ENCODE peak calls at places on chromosomes 11 and 22, in seven cellular contexts. L is endothelial cell of umbilical vein, A is breast epithelium, X is spleen, C is right lobe of liver, E is transverse colon, J is IMR-90. O is an unnamed sample.
A peak's percentile ranks its signal among the peaks of the same experiment; 100 is the strongest.

GRCh38 chr11:98099371-98099770 is 921.4 kb upstream of the CNTN5 start:
- DNase-seq in L (no peak), A (no peak), X (no peak), C (no peak), E (no peak), J (no peak), O (no peak)

GRCh38 chr11:6385046-6385777 is 5.1 kb upstream of the SMPD1 start:
- DNase-seq in L (no peak), A (no peak), X (no peak), C (no peak), E (no peak), J (no peak), O (no peak)

GRCh38 chr11:41306435-41306834 is 153.0 kb downstream of the LRRC4C start:
- DNase-seq in L (no peak), A (no peak), X (no peak), C (no peak), E (no peak), J (no peak), O (no peak)

GRCh38 chr22:40196628-40197027 is 18.9 kb downstream of the TNRC6B start:
- DNase-seq in L (peak; percentile 85), A (no peak), X (no peak), C (no peak), E (no peak), J (peak; percentile 97), O (peak; percentile 55)

GRCh38 chr11:620201-620600 is 4.5 kb upstream of the IRF7 start:
- DNase-seq in L (no peak), A (no peak), X (peak; percentile 54), C (no peak), E (no peak), J (no peak), O (no peak)

GRCh38 chr11:117345039-117345438 is 17.4 kb downstream of the CEP164 start:
- DNase-seq in L (no peak), A (no peak), X (no peak), C (no peak), E (no peak), J (peak; percentile 54), O (no peak)

GRCh38 chr22:46681010-46681409 is 57.0 kb downstream of the CERK start:
- DNase-seq in L (no peak), A (no peak), X (no peak), C (no peak), E (no peak), J (no peak), O (peak; percentile 54)

GRCh38 chr11:15613799-15614198 is 499.1 kb downstream of the INSC start:
- DNase-seq in L (no peak), A (no peak), X (no peak), C (no peak), E (no peak), J (no peak), O (no peak)

GRCh38 chr11:36000616-36001190 is 56.8 kb downstream of the LDLRAD3 start:
- DNase-seq in L (no peak), A (no peak), X (no peak), C (no peak), E (no peak), J (no peak), O (no peak)

GRCh38 chr11:78428273-78428651 is 10.6 kb upstream of the GAB2 start:
- DNase-seq in L (peak; percentile 84), A (no peak), X (no peak), C (no peak), E (no peak), J (no peak), O (no peak)

GRCh38 chr11:72369786-72370185 is 64.5 kb downstream of the CLPB start:
- DNase-seq in L (peak; percentile 7), A (no peak), X (no peak), C (no peak), E (no peak), J (no peak), O (no peak)

GRCh38 chr11:92827132-92827531 is 142.3 kb upstream of the MTNR1B start:
- DNase-seq in L (no peak), A (no peak), X (no peak), C (no peak), E (no peak), J (no peak), O (no peak)

GRCh38 chr11:73734996-73735395 is 25.9 kb downstream of the RAB6A start:
- DNase-seq in L (no peak), A (no peak), X (no peak), C (no peak), E (no peak), J (peak; percentile 34), O (no peak)
- TF ChIP-seq POLR2A in L (no peak), A (no peak), X (no peak), C (no peak), E (no peak), J (no peak), O (no peak)

GRCh38 chr11:65501005-65501529 is 2.2 kb downstream of the MALAT1 start:
- DNase-seq in L (no peak), A (no peak), X (no peak), C (no peak), E (no peak), J (peak; percentile 42), O (no peak)
- TF ChIP-seq POLR2A in L (no peak), A (no peak), X (peak; percentile 4), C (no peak), E (no peak), J (no peak), O (no peak)

GRCh38 chr11:62856333-62856910 is 17.0 kb upstream of the WDR74 start:
- DNase-seq in L (no peak), A (no peak), X (peak; percentile 47), C (no peak), E (no peak), J (no peak), O (no peak)
- TF ChIP-seq POLR2A in L (no peak), A (no peak), X (no peak), C (no peak), E (no peak), J (no peak), O (no peak)

GRCh38 chr22:49022816-49023160 is 804.9 kb downstream of the BRD1 start:
- DNase-seq in L (no peak), A (no peak), X (peak; percentile 48), C (peak; percentile 38), E (no peak), J (no peak), O (no peak)

GRCh38 chr22:49021926-49022815 is 805.5 kb downstream of the BRD1 start:
- DNase-seq in L (no peak), A (peak; percentile 44), X (peak; percentile 43), C (peak; percentile 36), E (no peak), J (no peak), O (no peak)

GRCh38 chr22:49020314-49020713 is 807.4 kb downstream of the BRD1 start:
- DNase-seq in L (no peak), A (no peak), X (peak; percentile 32), C (no peak), E (no peak), J (no peak), O (no peak)

GRCh38 chr22:49019737-49020136 is 807.9 kb downstream of the BRD1 start:
- DNase-seq in L (no peak), A (no peak), X (peak; percentile 34), C (peak; percentile 15), E (no peak), J (no peak), O (no peak)

DNA sequence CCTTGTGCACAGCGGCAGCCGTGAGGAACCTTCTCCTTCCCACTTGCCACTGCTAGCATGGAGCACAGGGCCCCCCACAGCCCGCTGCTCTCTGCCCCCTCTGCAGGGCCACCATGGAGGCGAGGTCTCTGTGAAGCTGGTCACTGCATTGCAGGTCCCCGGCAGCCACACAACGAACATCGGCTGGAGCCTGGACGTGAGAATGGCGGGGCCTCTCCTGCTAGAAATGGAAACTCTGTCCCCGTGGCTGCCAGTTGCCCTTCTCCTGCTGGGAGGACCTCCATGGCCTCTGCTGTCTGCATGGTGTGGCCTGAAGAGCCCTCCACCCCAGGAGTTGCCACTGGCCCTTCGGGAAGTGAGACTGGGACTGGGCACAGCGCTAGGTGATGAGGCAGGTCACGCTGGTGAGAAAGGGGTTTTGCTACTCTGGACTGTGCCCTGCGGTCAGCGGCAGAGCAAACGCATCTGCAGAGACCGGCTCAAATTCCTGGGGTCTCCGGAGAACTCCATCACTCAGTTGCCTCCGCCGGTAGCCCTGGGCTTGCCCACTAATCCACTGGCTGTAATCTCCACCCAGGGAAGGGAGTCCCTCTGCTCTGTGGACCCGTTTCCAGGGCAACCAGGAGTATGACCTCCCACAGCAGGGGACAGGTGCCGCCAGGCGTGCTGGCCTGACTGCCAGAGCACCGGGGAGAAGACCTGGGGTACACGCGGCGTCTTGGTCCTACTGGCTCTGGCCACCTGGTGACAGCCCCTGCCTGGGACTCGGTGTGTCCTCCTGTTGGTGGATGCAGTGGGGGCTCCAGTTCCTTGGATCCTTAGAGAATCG is 806.4 kb downstream of the BRD1 start:
- DNase-seq in L (no peak), A (peak; percentile 45), X (peak; percentile 68), C (peak; percentile 50), E (no peak), J (no peak), O (no peak)
- TF ChIP-seq POLR2A in L (no peak), A (no peak), X (no peak), C (no peak), E (no peak), J (no peak), O (no peak)

GRCh38 chr11:46673713-46674462 is 26.5 kb downstream of the ARHGAP1 start:
- DNase-seq in L (no peak), A (no peak), X (peak; percentile 52), C (peak; percentile 50), E (no peak), J (no peak), O (no peak)
- TF ChIP-seq POLR2A in L (no peak), A (no peak), X (no peak), C (no peak), E (no peak), J (no peak), O (no peak)

GRCh38 chr11:64246874-64247728 is at the start of gene PPP1R14B:
- DNase-seq in L (peak; percentile 80), A (peak; percentile 85), X (peak; percentile 96), C (peak; percentile 91), E (peak; percentile 92), J (peak; percentile 80), O (no peak)
- TF ChIP-seq POLR2A in L (peak; percentile 14), A (no peak), X (no peak), C (peak; percentile 21), E (peak; percentile 54), J (peak; percentile 72), O (no peak)

O was measured in H54.